ENCODE peak calls at places on chromosome 4, in eight cellular contexts. U is NCI-H774; C is T-helper 1 cell; D is activated T-cell treated with anti-CD3 and anti-CD28 coated beads, Interleukin-2, amount 50 U/mL, for 24 hours; E is iris pigment epithelial cell; R is AG10803; W is aorta; Y is caudate nucleus. K is an unnamed sample.

GRCh38 chr4:1638272-1638598 is 45.9 kb downstream of the FAM53A start:
- DNase-seq in Y (no peak), E (no peak), C (no peak), R (no peak), D (no peak), W (no peak), U (no peak), K (no peak)

GRCh38 chr4:37802068-37802666 is 24.3 kb upstream of the PGM2 start:
- DNase-seq in W (no peak), U (peak), C (peak), E (no peak), R (peak), Y (peak), D (no peak), K (peak)

GRCh38 chr4:8185280-8185679 is 13.8 kb upstream of the SH3TC1 start:
- DNase-seq in U (no peak), D (no peak), W (no peak), Y (no peak), R (peak), C (no peak), E (peak), K (no peak)

GRCh38 chr4:2791518-2792395 is 1.1 kb upstream of the SH3BP2 start:
- DNase-seq in E (no peak), C (no peak), U (no peak), R (no peak), W (peak), Y (no peak), D (peak), K (peak)

GRCh38 chr4:84578540-84579409 is 4.2 kb upstream of the CDS1 start:
- DNase-seq in E (peak), C (peak), W (no peak), Y (no peak), U (no peak), R (peak), D (no peak), K (peak)

GRCh38 chr4:48832571-48832970 is 1.7 kb downstream of the OCIAD1 start:
- DNase-seq in W (no peak), E (no peak), C (no peak), Y (no peak), U (no peak), D (no peak), R (no peak), K (no peak)

GRCh38 chr4:56861365-56861764 is 39.9 kb upstream of the SPINK2 start:
- DNase-seq in U (no peak), R (no peak), W (no peak), Y (no peak), E (peak), C (no peak), D (no peak), K (no peak)

GRCh38 chr4:181877329-181877848 is 365.8 kb upstream of the TENM3 start:
- DNase-seq in R (no peak), Y (no peak), E (peak), C (no peak), U (no peak), W (no peak), D (no peak), K (no peak)

GRCh38 chr4:38717604-38718003 is 53.6 kb downstream of the KLF3 start:
- DNase-seq in U (no peak), D (no peak), C (no peak), E (peak), W (no peak), R (peak), Y (no peak), K (no peak)

GRCh38 chr4:1043162-1043561 is 31.7 kb downstream of the FGFRL1 start:
- DNase-seq in E (no peak), W (no peak), D (no peak), C (no peak), R (no peak), U (no peak), Y (no peak), K (no peak)

GRCh38 chr4:105417624-105418023 is 56.2 kb downstream of the PPA2 start:
- DNase-seq in C (no peak), E (peak), D (no peak), U (no peak), W (no peak), R (no peak), Y (no peak), K (no peak)

GRCh38 chr4:141180991-141181760 is 39.5 kb upstream of the ZNF330 start:
- DNase-seq in R (no peak), W (no peak), U (no peak), C (no peak), E (no peak), Y (no peak), D (no peak), K (no peak)

GRCh38 chr4:133152801-133153526 is 3.9 kb downstream of the PCDH10 start:
- DNase-seq in C (no peak), W (no peak), U (no peak), Y (peak), R (no peak), D (no peak), E (no peak), K (no peak)

GRCh38 chr4:169039271-169039954 is 29.4 kb upstream of the CBR4 start:
- DNase-seq in Y (no peak), E (no peak), W (no peak), D (no peak), R (no peak), C (no peak), U (no peak), K (no peak)

GRCh38 chr4:70277121-70277520 is 34.7 kb downstream of the CSN3 start:
- DNase-seq in Y (no peak), U (no peak), D (no peak), E (no peak), W (no peak), R (no peak), C (no peak), K (no peak)

GRCh38 chr4:165288639-165289428 is 38.6 kb upstream of the MSMO1 start:
- DNase-seq in W (no peak), U (no peak), Y (no peak), D (no peak), C (no peak), R (peak), E (peak), K (no peak)

GRCh38 chr4:153001626-153002025 is 65.5 kb downstream of the FHDC1 start:
- DNase-seq in Y (no peak), W (no peak), R (no peak), U (no peak), D (no peak), C (no peak), E (no peak), K (no peak)

GRCh38 chr4:53490965-53491622 is 100.2 kb downstream of the LNX1 start:
- DNase-seq in D (no peak), E (peak), R (peak), W (no peak), C (no peak), Y (no peak), U (peak), K (peak)

GRCh38 chr4:148810461-148810860 is 368.2 kb upstream of the NR3C2 start:
- DNase-seq in R (no peak), W (no peak), D (no peak), U (no peak), E (no peak), Y (no peak), C (no peak), K (no peak)

GRCh38 chr4:109729563-109730293 is at the start of gene PLA2G12A:
- DNase-seq in U (peak), E (peak), D (peak), Y (peak), W (peak), R (peak), C (peak), K (peak)

GRCh38 chr4:119478446-119479179 is 150.0 kb downstream of the PDE5A start:
- DNase-seq in D (no peak), R (no peak), W (no peak), E (peak), U (no peak), C (no peak), Y (no peak), K (peak)

GRCh38 chr4:42359686-42360085 is 37.6 kb upstream of the SHISA3 start:
- DNase-seq in U (no peak), E (no peak), W (no peak), D (no peak), Y (no peak), C (no peak), R (peak), K (no peak)

GRCh38 chr4:88610771-88611170 is 18.5 kb downstream of the HERC3 start:
- DNase-seq in W (peak), E (peak), C (no peak), R (peak), D (no peak), Y (peak), U (no peak), K (no peak)

GRCh38 chr4:106355193-106355592 is 13.4 kb downstream of the GIMD1 start:
- DNase-seq in U (no peak), D (no peak), Y (no peak), W (peak), R (peak), C (no peak), E (no peak), K (no peak)

GRCh38 chr4:138400528-138400927 is 158.4 kb upstream of the SLC7A11 start:
- DNase-seq in R (no peak), D (no peak), U (no peak), W (no peak), Y (no peak), E (no peak), C (no peak), K (no peak)

GRCh38 chr4:87033902-87034301 is 99.1 kb downstream of the AFF1 start:
- DNase-seq in W (no peak), D (no peak), E (no peak), R (no peak), C (no peak), U (no peak), Y (no peak), K (no peak)

GRCh38 chr4:122576261-122577188 is 44.3 kb downstream of the IL21 start:
- DNase-seq in C (peak), R (peak), D (no peak), W (no peak), Y (peak), U (peak), E (peak), K (peak)

GRCh38 chr4:128525939-128526630 is 238.5 kb upstream of the PGRMC2 start:
- DNase-seq in Y (no peak), C (no peak), D (no peak), U (no peak), R (peak), W (no peak), E (peak), K (no peak)